ENCODE peak calls at places on chromosomes 12 and 14, in six cellular contexts. X, J, L, I, P and G are unnamed samples.

GRCh38 chr12:110741795-110742717 is 635 bp downstream of the PPP1CC start:
- DNase-seq in X (peak), J (peak), L (peak), I (no peak), P (peak), G (no peak)

GRCh38 chr12:132550014-132550802 is 60.2 kb downstream of the LRCOL1 start:
- DNase-seq in X (no peak), J (no peak), L (no peak), I (no peak), P (no peak), G (no peak)

GRCh38 chr14:105999361-106000028 is 473.1 kb downstream of the TMEM121 start:
- DNase-seq in X (peak), J (peak), L (peak), I (no peak), P (peak), G (no peak)

GRCh38 chr14:53900499-53900898 is 56.1 kb downstream of the BMP4 start:
- DNase-seq in X (no peak), J (no peak), L (no peak), I (no peak), P (no peak), G (no peak)

GRCh38 chr12:67434653-67435375 is 165.7 kb downstream of the CAND1 start:
- DNase-seq in X (peak), J (no peak), L (no peak), I (no peak), P (no peak), G (no peak)

GRCh38 chr14:36807727-36808126 is 146.1 kb downstream of the PAX9 start:
- DNase-seq in X (no peak), J (no peak), L (no peak), I (no peak), P (no peak), G (no peak)

GRCh38 chr12:58415716-58416115 is 474.3 kb downstream of the ATP23 start:
- DNase-seq in X (no peak), J (no peak), L (no peak), I (no peak), P (no peak), G (no peak)

GRCh38 chr14:97106166-97106565 is 309.0 kb downstream of the VRK1 start:
- DNase-seq in X (no peak), J (no peak), L (no peak), I (peak), P (no peak), G (no peak)

GRCh38 chr12:62468394-62468793 is 1.8 kb downstream of the MON2 start:
- DNase-seq in X (no peak), J (no peak), L (no peak), I (no peak), P (no peak), G (no peak)